ENCODE peak calls at places on chromosomes 16 and 17, in eight cellular contexts. Y is transverse colon, W is stomach, D is tibial nerve, M is GM12878, G is A549, Z is ovary, K is H1. X is an unnamed sample.

GRCh38 chr16:12149971-12150370 is 173.4 kb downstream of the SNX29 start:
- DNase-seq in Y (no peak), W (no peak), D (no peak), M (no peak), G (no peak), Z (no peak), K (no peak), X (no peak)

GRCh38 chr17:79114455-79115301 is 40.1 kb downstream of the ENGASE start:
- DNase-seq in Y (peak), W (peak), D (no peak), M (no peak), G (no peak), Z (peak), K (no peak), X (no peak)

GRCh38 chr17:1532836-1533602 is 16.6 kb upstream of the INPP5K start:
- DNase-seq in Y (no peak), W (no peak), D (no peak), M (no peak), G (no peak), Z (no peak), K (peak), X (no peak)

GRCh38 chr17:3603119-3603869 is 5.9 kb downstream of the TRPV1 start:
- DNase-seq in Y (no peak), W (no peak), D (no peak), M (no peak), G (no peak), Z (no peak), K (no peak), X (no peak)

GRCh38 chr17:71511266-71511995 is 609.4 kb upstream of the SOX9 start:
- DNase-seq in Y (no peak), W (no peak), D (no peak), M (no peak), G (no peak), Z (no peak), K (no peak), X (no peak)

GRCh38 chr17:42484304-42484703 is 25.6 kb downstream of the ATP6V0A1 start:
- DNase-seq in Y (peak), W (no peak), D (peak), M (peak), G (no peak), Z (no peak), K (no peak), X (no peak)

GRCh38 chr17:63698886-63699637 is 863 bp downstream of the LIMD2 start:
- DNase-seq in Y (peak), W (peak), D (no peak), M (peak), G (no peak), Z (no peak), K (no peak), X (no peak)

GRCh38 chr17:27669136-27669535 is 38.1 kb downstream of the LGALS9 start:
- DNase-seq in Y (no peak), W (no peak), D (no peak), M (no peak), G (no peak), Z (no peak), K (no peak), X (no peak)

GRCh38 chr17:81518785-81519283 is 6.2 kb upstream of the ACTG1 start:
- DNase-seq in Y (peak), W (peak), D (no peak), M (no peak), G (peak), Z (peak), K (no peak), X (no peak)

GRCh38 chr17:16977932-16978331 is 6.0 kb upstream of the TNFRSF13B start:
- DNase-seq in Y (no peak), W (no peak), D (no peak), M (no peak), G (no peak), Z (no peak), K (no peak), X (peak)

GRCh38 chr17:47663997-47664941 is 14.6 kb downstream of the KPNB1 start:
- DNase-seq in Y (peak), W (peak), D (peak), M (peak), G (peak), Z (peak), K (no peak), X (no peak)

GRCh38 chr16:67396159-67396774 is 3.0 kb upstream of the TPPP3 start:
- DNase-seq in Y (peak), W (peak), D (peak), M (no peak), G (peak), Z (peak), K (no peak), X (no peak)

GRCh38 chr16:70661918-70662641 is 15.7 kb downstream of the IL34 start:
- DNase-seq in Y (no peak), W (no peak), D (no peak), M (no peak), G (no peak), Z (peak), K (no peak), X (no peak)

GRCh38 chr17:1713878-1714487 is 3.8 kb upstream of the TLCD2 start:
- DNase-seq in Y (peak), W (peak), D (no peak), M (no peak), G (peak), Z (peak), K (no peak), X (no peak)

GRCh38 chr17:83152745-83153611 is 73.6 kb downstream of the METRNL start:
- DNase-seq in Y (peak), W (no peak), D (peak), M (no peak), G (no peak), Z (no peak), K (no peak), X (peak)

GRCh38 chr17:39787743-39788484 is 50.2 kb downstream of the GRB7 start:
- DNase-seq in Y (no peak), W (no peak), D (no peak), M (no peak), G (no peak), Z (no peak), K (no peak), X (no peak)

GRCh38 chr16:46757339-46758050 is 9.4 kb upstream of the MYLK3 start:
- DNase-seq in Y (no peak), W (peak), D (no peak), M (no peak), G (no peak), Z (no peak), K (no peak), X (no peak)

GRCh38 chr16:54627616-54628015 is 303.0 kb upstream of the IRX5 start:
- DNase-seq in Y (no peak), W (no peak), D (no peak), M (no peak), G (no peak), Z (no peak), K (no peak), X (peak)

GRCh38 chr17:9676742-9677387 is 31.5 kb downstream of the USP43 start:
- DNase-seq in Y (no peak), W (no peak), D (no peak), M (peak), G (peak), Z (no peak), K (no peak), X (no peak)

GRCh38 chr16:85211247-85211910 is 99.1 kb upstream of the CIBAR2 start:
- DNase-seq in Y (no peak), W (no peak), D (no peak), M (no peak), G (no peak), Z (peak), K (no peak), X (no peak)

GRCh38 chr17:10029129-10029528 is 124.1 kb upstream of the RCVRN start:
- DNase-seq in Y (no peak), W (no peak), D (no peak), M (no peak), G (no peak), Z (no peak), K (no peak), X (no peak)

GRCh38 chr17:60893475-60893874 is 215.8 kb downstream of the BCAS3 start:
- DNase-seq in Y (no peak), W (no peak), D (no peak), M (no peak), G (no peak), Z (no peak), K (no peak), X (no peak)

GRCh38 chr16:30926937-30927788 is 3.8 kb downstream of the FBXL19 start:
- DNase-seq in Y (no peak), W (no peak), D (no peak), M (no peak), G (no peak), Z (no peak), K (no peak), X (no peak)

GRCh38 chr17:36932383-36933173 is 4.7 kb upstream of the LHX1 start:
- DNase-seq in Y (no peak), W (no peak), D (no peak), M (no peak), G (no peak), Z (no peak), K (no peak), X (no peak)

GRCh38 chr16:83501481-83501880 is 306.3 kb upstream of the HSBP1 start:
- DNase-seq in Y (no peak), W (no peak), D (no peak), M (no peak), G (no peak), Z (no peak), K (no peak), X (no peak)

GRCh38 chr17:57541472-57542394 is 203.4 kb downstream of the CCDC182 start:
- DNase-seq in Y (no peak), W (no peak), D (no peak), M (no peak), G (peak), Z (no peak), K (no peak), X (no peak)

GRCh38 chr16:13996778-13997288 is 74.3 kb upstream of the MRTFB start:
- DNase-seq in Y (no peak), W (no peak), D (no peak), M (no peak), G (no peak), Z (no peak), K (no peak), X (no peak)

GRCh38 chr17:2084129-2084765 is 29.3 kb downstream of the HIC1 start:
- DNase-seq in Y (peak), W (no peak), D (peak), M (no peak), G (no peak), Z (no peak), K (no peak), X (no peak)

GRCh38 chr16:83967838-83968482 is at the start of gene NECAB2:
- DNase-seq in Y (no peak), W (peak), D (peak), M (no peak), G (peak), Z (peak), K (no peak), X (no peak)

GRCh38 chr17:19486351-19487008 is 47.2 kb upstream of the SLC47A1 start:
- DNase-seq in Y (no peak), W (no peak), D (no peak), M (no peak), G (no peak), Z (no peak), K (no peak), X (no peak)

GRCh38 chr16:12024429-12024828 is 47.9 kb downstream of the SNX29 start:
- DNase-seq in Y (no peak), W (peak), D (no peak), M (no peak), G (no peak), Z (no peak), K (no peak), X (no peak)

GRCh38 chr16:56849690-56850680 is 15.0 kb upstream of the SLC12A3 start:
- DNase-seq in Y (no peak), W (no peak), D (no peak), M (no peak), G (no peak), Z (no peak), K (no peak), X (no peak)

GRCh38 chr16:996672-997071 is 15.1 kb downstream of the SOX8 start:
- DNase-seq in Y (no peak), W (no peak), D (no peak), M (no peak), G (no peak), Z (no peak), K (no peak), X (no peak)

GRCh38 chr17:50945779-50946222 is 79.6 kb upstream of the TOB1 start:
- DNase-seq in Y (no peak), W (no peak), D (no peak), M (no peak), G (no peak), Z (no peak), K (no peak), X (no peak)

GRCh38 chr16:3158498-3159314 is 23.9 kb downstream of the ZNF213 start:
- DNase-seq in Y (peak), W (peak), D (peak), M (no peak), G (peak), Z (peak), K (no peak), X (peak)

GRCh38 chr16:53822936-53823529 is 119.1 kb downstream of the FTO start:
- DNase-seq in Y (no peak), W (no peak), D (no peak), M (peak), G (no peak), Z (no peak), K (no peak), X (no peak)

GRCh38 chr16:2752035-2752849 is at the start of gene SRRM2:
- DNase-seq in Y (peak), W (peak), D (peak), M (peak), G (peak), Z (peak), K (peak), X (peak)

GRCh38 chr17:38724337-38724988 is 5.7 kb upstream of the CISD3 start:
- DNase-seq in Y (peak), W (peak), D (no peak), M (no peak), G (no peak), Z (no peak), K (no peak), X (no peak)

DNA sequence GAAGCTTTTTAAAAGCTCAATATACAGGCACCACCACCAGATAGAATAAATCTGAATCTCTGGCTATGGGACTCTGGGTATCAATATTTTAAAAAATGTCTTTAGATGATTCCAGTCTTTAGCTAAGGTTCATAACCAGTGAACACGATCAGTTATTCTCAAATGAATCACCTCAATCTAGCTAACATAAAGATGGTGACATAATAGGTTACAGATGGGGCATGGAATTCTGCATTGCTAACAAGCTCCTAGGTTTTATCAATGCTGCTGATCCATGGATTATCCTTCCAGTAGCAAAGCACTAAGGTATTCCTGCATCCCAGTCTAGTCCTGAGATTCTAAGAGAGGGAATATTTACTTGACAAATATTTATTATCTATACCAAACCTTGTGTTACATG is 415.5 kb upstream of the CDH11 start:
- DNase-seq in Y (no peak), W (no peak), D (no peak), M (no peak), G (no peak), Z (no peak), K (no peak), X (peak)
- TF ChIP-seq EP300 in Y (no peak), W (no peak), D (no peak), M (no peak), G (no peak), Z (no peak), K (no peak), X (no peak)

GRCh38 chr16:29664133-29664912 is 1.3 kb downstream of the SPN start:
- DNase-seq in Y (peak), W (no peak), D (no peak), M (no peak), G (no peak), Z (no peak), K (no peak), X (no peak)
- TF ChIP-seq EP300 in Y (no peak), W (no peak), D (no peak), M (no peak), G (no peak), Z (no peak), K (no peak), X (no peak)

GRCh38 chr16:17571499-17572093 is 100.8 kb upstream of the XYLT1 start:
- DNase-seq in Y (no peak), W (no peak), D (no peak), M (no peak), G (no peak), Z (no peak), K (no peak), X (no peak)
- TF ChIP-seq EP300 in Y (no peak), W (no peak), D (no peak), M (no peak), G (no peak), Z (no peak), K (no peak), X (no peak)

GRCh38 chr16:50247123-50247905 is 19.0 kb upstream of the ADCY7 start:
- DNase-seq in Y (no peak), W (no peak), D (no peak), M (no peak), G (no peak), Z (no peak), K (no peak), X (no peak)
- TF ChIP-seq EP300 in Y (no peak), W (no peak), D (no peak), M (no peak), G (no peak), Z (no peak), K (no peak), X (no peak)

DNA sequence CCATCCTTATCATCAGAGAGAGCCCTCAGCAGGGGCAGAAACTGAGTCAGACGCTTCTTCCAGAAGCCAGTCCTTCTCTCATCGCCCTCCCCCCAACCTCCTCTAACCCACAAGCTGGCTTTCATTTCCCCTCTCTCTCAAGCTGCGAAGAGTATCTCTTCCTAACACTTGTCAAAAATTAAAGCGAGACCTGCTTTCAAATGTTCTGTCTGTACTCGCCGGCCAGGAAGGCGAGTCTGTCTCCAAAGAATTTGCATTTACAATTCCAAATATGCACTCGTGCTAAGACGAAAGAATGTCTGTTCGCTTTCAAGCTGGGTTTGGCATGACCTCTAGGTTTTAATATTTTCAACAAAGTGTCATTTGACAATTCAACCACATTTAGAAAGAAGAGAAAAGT is 140.4 kb downstream of the RGS9 start:
- DNase-seq in Y (no peak), W (no peak), D (no peak), M (no peak), G (no peak), Z (no peak), K (no peak), X (no peak)
- TF ChIP-seq EP300 in Y (no peak), W (no peak), D (no peak), M (no peak), G (no peak), Z (no peak), K (no peak), X (no peak)

X was measured in esophagus muscularis mucosa.